ENCODE peak calls at places on chromosomes 13 and 19, in four cellular contexts. Z is fibroblast of lung, F is adrenal gland, U is GM13976. C is an unnamed sample.

GRCh38 chr19:56671613-56671994 is at the start of gene ZNF835:
- DNase-seq in F (peak), U (peak), Z (peak), C (no peak)

GRCh38 chr13:111385182-111385857 is 64.9 kb downstream of the TEX29 start:
- DNase-seq in Z (no peak), U (no peak), F (no peak), C (no peak)

GRCh38 chr13:88979465-88980180 is 1308.5 kb downstream of the SLITRK5 start:
- DNase-seq in F (no peak), U (no peak), Z (peak), C (no peak)

GRCh38 chr13:67013709-67014108 is 216.4 kb downstream of the PCDH9 start:
- DNase-seq in Z (no peak), F (no peak), U (no peak), C (no peak)

GRCh38 chr13:65594255-65594654 is 1635.9 kb downstream of the PCDH9 start:
- DNase-seq in F (peak), U (no peak), Z (peak), C (no peak)

GRCh38 chr19:31220540-31220939 is 128.7 kb downstream of the TSHZ3 start:
- DNase-seq in F (peak), Z (no peak), U (no peak), C (no peak)

GRCh38 chr13:74306496-74306895 is 172.3 kb upstream of the KLF12 start:
- DNase-seq in U (no peak), F (no peak), Z (peak), C (no peak)

GRCh38 chr13:49220035-49220855 is at the start of gene MLNR:
- DNase-seq in Z (peak), U (peak), F (peak), C (peak)

GRCh38 chr19:49590971-49591730 is at the start of gene PRR12:
- DNase-seq in Z (peak), F (peak), U (peak), C (peak)

GRCh38 chr19:56899943-56900342 is 59.4 kb upstream of the PEG3 start:
- DNase-seq in U (no peak), Z (no peak), F (no peak), C (no peak)

GRCh38 chr13:97119899-97120745 is 102.0 kb upstream of the MBNL2 start:
- DNase-seq in U (no peak), F (no peak), Z (no peak), C (no peak)

GRCh38 chr19:46828484-46828883 is 22.2 kb downstream of the AP2S1 start:
- DNase-seq in F (peak), U (no peak), Z (peak), C (no peak)

DNA sequence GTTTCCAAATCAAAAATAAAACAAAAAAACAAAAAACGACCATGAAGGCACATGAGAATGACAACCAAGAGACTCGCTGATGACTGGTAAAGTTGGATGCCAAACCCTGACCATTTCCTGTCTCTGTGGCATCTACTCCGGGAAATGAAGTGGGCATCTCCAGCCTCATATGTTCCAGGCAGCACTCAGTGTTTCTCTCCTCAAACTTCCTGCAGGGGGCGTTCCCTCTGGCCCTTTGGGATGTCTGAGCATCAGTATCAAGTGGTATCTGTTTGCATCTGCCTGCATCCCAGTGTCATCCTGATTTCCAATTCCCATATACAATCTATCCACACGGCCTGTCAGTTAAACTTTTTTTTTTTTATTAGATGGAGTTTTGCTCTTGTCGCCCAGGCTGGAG is 9.8 kb upstream of the SIGLEC12 start:
- DNase-seq in F (no peak), Z (no peak), U (no peak), C (no peak)
- TF ChIP-seq CTCF in F (no peak), Z (peak), U (peak), C (peak)

GRCh38 chr13:78436311-78436710 is 167.0 kb downstream of the POU4F1 start:
- DNase-seq in Z (no peak), U (no peak), F (no peak), C (no peak)
- TF ChIP-seq CTCF in Z (no peak), U (no peak), F (no peak), C (no peak)

GRCh38 chr19:58217607-58218391 is 10.9 kb upstream of the ZNF544 start:
- DNase-seq in Z (no peak), U (no peak), F (no peak), C (no peak)

GRCh38 chr19:58217069-58217481 is 11.6 kb upstream of the ZNF544 start:
- DNase-seq in F (no peak), U (no peak), Z (no peak), C (no peak)

GRCh38 chr19:58213075-58213369 is 15.7 kb upstream of the ZNF544 start:
- DNase-seq in Z (no peak), U (no peak), F (no peak), C (no peak)

DNA sequence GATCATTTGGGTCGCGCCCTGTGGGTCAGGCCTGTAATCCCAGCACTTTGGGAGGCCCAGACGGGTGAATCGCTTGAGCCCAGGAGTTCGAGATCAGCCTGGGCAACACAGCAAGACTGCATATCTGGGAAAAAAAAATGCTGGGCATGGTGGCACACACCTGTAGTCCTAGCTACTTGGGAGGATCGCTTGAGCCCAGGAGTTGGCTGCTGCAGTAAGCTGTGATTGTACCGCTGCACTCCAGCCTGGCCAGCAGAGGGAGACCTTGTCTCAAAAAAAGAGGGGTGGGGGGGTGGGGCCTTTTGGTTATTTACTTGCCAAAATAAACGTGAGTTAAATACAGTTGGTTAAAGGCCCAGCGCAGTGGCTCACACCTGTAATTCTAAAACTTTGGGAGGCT is 9.8 kb upstream of the ZNF544 start:
- DNase-seq in Z (peak), U (no peak), F (no peak), C (no peak)
- TF ChIP-seq CTCF in Z (peak), U (peak), F (no peak), C (no peak)

DNA sequence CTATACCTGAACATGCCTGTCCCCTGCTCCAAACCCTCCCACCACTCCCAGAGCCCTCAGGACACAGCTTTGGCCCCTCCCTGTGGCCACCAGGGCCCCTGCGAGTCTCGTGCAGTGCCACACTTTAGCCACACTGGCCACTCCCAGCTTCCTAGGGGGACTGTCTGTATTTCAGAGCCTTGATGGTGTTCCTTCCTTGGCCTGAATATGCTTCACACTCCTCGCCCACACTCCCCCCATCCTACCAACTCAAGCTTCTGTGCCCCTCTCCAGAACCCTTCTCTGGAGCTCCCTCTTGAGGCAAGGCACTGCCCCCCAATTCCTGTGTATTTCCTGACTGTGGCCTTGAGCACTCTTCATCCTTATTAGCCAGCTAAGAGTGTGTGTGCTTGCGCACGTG is 80.2 kb downstream of the DPF1 start:
- DNase-seq in F (no peak), U (no peak), Z (no peak), C (no peak)
- TF ChIP-seq CTCF in F (no peak), U (peak), Z (peak), C (no peak)

GRCh38 chr19:4879041-4879440 is 11.6 kb upstream of the PLIN3 start:
- DNase-seq in F (no peak), Z (no peak), U (no peak), C (no peak)
- TF ChIP-seq CTCF in F (no peak), Z (no peak), U (no peak), C (no peak)

GRCh38 chr19:17236831-17237543 is 8.7 kb downstream of the NR2F6 start:
- DNase-seq in F (no peak), U (no peak), Z (no peak), C (no peak)

GRCh38 chr19:17234911-17235617 is 9.0 kb downstream of the OCEL1 start:
- DNase-seq in F (peak), Z (peak), U (peak), C (no peak)

GRCh38 chr19:17236414-17236716 is 9.4 kb downstream of the NR2F6 start:
- DNase-seq in Z (no peak), U (no peak), F (no peak), C (no peak)

GRCh38 chr19:17237747-17238706 is 7.7 kb downstream of the NR2F6 start:
- DNase-seq in U (no peak), Z (no peak), F (no peak), C (no peak)

DNA sequence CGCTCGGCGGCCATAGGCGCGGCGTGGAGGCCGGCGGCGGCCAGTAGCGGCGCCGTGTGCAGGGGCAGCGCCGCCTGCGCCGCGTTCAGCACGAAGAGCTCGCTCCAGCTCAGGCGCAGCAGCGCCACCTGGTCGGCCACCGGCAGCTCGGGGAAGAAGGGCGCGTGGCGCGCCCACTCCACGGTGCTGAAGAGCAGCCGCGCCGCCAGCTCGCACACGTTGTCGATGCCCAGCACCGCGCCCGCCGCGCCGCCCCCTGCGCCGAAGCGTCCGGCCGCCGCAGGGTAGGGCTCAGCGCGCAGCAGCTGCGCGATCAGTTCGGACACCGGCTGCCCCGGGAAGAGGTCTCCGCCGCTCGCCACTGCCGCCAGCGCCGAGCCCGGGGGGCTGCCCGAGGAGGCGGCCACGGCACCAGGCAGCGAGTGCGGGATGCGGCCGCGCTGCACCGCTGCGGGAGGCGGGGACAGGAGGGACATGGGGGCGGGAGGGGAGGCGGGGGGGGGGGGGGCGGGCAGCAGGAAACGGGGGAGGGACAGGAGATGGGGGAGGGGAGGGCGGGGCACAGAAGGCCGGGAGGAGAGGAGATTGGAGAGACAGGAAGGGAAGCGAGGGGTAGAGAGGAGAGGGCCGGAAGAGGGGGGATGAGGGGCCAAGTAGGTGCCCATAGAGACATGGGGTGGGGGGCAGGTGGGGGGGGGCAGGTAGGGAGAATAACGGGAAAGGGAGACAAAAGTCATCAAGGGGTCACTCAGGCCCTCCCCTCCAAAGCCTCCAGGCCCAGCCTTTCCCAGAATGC is 9.8 kb downstream of the OCEL1 start:
- DNase-seq in F (peak), U (peak), Z (peak), C (peak)
- TF ChIP-seq CTCF in F (no peak), U (peak), Z (peak), C (peak)